ENCODE peak calls at places on chromosome X, in five cellular contexts. One of them, this sample, is unnamed.

GRCh38 chrX:19577181-19577810 is 62.0 kb upstream of the MAP3K15 start:
- DNase-seq in heart left ventricle: no peak
- DNase-seq in vagina: no peak
- DNase-seq in ovary: no peak
- DNase-seq in K562: no peak
- DNase-seq in this sample: no peak

GRCh38 chrX:153573999-153574398 is 24.9 kb downstream of the CCNQ start:
- DNase-seq in heart left ventricle: no peak
- DNase-seq in vagina: no peak
- DNase-seq in ovary: no peak
- DNase-seq in K562: peak
- DNase-seq in this sample: peak

GRCh38 chrX:10496345-10496965 is 123.9 kb downstream of the MID1 start:
- DNase-seq in heart left ventricle: no peak
- DNase-seq in vagina: no peak
- DNase-seq in ovary: no peak
- DNase-seq in K562: no peak
- DNase-seq in this sample: no peak

GRCh38 chrX:39140581-39140980 is 339.3 kb downstream of the MID1IP1 start:
- DNase-seq in heart left ventricle: no peak
- DNase-seq in vagina: peak
- DNase-seq in ovary: no peak
- DNase-seq in K562: no peak
- DNase-seq in this sample: no peak

GRCh38 chrX:9339603-9340569 is 125.0 kb upstream of the TBL1X start:
- DNase-seq in heart left ventricle: peak
- DNase-seq in vagina: no peak
- DNase-seq in ovary: peak
- DNase-seq in K562: no peak
- DNase-seq in this sample: no peak

GRCh38 chrX:123217077-123217476 is 33.0 kb downstream of the GRIA3 start:
- DNase-seq in heart left ventricle: peak
- DNase-seq in vagina: peak
- DNase-seq in ovary: peak
- DNase-seq in K562: peak
- DNase-seq in this sample: no peak

GRCh38 chrX:70424801-70425200 is 1.7 kb downstream of the GDPD2 start:
- DNase-seq in heart left ventricle: no peak
- DNase-seq in vagina: no peak
- DNase-seq in ovary: no peak
- DNase-seq in K562: no peak
- DNase-seq in this sample: no peak

GRCh38 chrX:7996414-7996813 is 69.2 kb upstream of the PNPLA4 start:
- DNase-seq in heart left ventricle: no peak
- DNase-seq in vagina: no peak
- DNase-seq in ovary: no peak
- DNase-seq in K562: peak
- DNase-seq in this sample: no peak

GRCh38 chrX:110851780-110852179 is 56.2 kb upstream of the CHRDL1 start:
- DNase-seq in heart left ventricle: no peak
- DNase-seq in vagina: no peak
- DNase-seq in ovary: no peak
- DNase-seq in K562: no peak
- DNase-seq in this sample: no peak

GRCh38 chrX:47501226-47502071 is 18.4 kb upstream of the ZNF41 start:
- DNase-seq in heart left ventricle: no peak
- DNase-seq in vagina: peak
- DNase-seq in ovary: no peak
- DNase-seq in K562: no peak
- DNase-seq in this sample: no peak

DNA sequence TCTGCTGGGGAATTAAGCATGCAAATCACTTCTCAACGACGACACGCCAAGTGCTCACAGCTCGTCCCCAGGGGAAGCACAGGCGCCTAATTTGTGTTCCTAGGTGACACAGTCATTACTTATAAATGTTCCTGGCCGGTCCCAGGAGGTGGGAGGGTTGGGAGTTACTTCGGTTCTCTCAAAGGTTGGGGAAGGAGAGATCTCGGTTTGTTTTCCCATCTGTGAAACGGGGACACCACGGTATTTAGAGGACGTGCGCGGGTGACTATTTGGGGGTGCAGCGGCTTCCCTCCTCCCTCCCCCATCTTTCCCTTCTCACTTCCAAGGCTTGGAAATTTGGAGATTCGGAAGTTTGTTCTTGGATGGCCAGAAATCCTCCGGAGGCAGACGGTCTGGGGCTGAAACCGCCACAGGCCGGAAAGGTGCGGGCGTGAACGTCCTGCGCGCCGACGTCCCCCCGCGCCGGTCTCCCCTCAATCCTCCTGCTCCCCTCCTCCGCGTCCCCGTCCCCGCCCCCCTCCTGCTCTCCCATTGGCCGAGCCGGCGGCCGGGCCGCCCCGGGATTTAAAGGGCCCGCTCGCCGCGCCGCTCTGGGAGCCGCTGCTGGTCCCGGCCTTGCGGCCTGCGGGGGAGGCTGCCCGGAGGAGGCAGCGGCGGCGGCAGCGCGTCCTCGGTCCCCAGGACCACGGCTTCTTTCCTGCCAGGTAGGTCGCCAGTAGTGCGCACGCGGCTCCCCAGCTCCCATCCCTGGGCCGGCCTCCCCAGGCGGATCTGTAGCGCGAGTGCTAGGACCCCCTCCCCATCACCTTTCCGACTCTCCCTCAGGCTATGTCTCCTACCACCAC is at the start of gene PORCN:
- DNase-seq in heart left ventricle: peak
- DNase-seq in vagina: no peak
- DNase-seq in ovary: peak
- DNase-seq in K562: peak
- DNase-seq in this sample: peak
- TF ChIP-seq POLR2A in heart left ventricle: no peak
- TF ChIP-seq POLR2A in vagina: peak
- TF ChIP-seq POLR2A in ovary: peak
- TF ChIP-seq POLR2A in K562: peak
- TF ChIP-seq POLR2A in this sample: peak

DNA sequence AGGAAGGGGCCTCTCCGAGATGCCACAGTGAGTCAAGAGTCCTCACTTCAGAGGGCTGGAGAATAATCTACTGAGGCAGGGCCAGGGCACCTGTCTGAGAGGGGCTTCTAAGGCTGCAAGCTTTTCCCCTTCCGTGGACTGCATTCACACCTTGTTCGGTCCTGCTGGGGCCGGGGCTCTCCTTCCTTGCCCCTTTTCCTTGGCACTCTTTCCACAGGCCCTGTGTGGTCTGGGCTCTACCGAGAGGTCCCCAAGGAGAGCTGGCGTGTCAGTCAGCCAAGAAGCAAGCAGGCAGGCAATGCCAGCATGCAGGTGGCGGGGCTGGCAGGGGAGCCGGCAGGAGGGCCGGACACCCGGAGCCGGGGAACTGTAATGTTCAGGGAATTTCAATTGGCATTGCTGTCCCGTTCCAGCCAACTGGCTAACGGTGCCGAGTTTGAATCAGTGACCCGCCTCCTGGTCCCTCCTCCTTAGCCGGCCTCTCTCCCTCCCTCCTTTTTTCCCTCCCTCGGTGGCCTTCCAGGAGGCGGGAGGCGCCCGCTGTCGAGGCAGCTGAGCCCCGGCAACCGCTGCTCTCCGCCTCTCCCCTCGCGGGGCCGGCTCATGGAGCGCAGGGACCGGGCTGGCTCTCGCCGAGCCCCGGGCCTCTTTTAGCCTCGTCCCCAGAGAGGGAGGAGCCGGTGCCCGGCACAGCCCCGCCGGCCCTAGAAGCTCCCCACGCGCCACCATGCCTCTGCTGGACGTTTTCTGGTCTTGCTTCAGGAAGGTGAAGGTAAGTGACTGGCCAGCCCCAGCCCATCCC is at the start of gene STARD8:
- DNase-seq in heart left ventricle: peak
- DNase-seq in vagina: peak
- DNase-seq in ovary: peak
- DNase-seq in K562: peak
- DNase-seq in this sample: no peak
- TF ChIP-seq POLR2A in heart left ventricle: no peak
- TF ChIP-seq POLR2A in vagina: no peak
- TF ChIP-seq POLR2A in ovary: no peak
- TF ChIP-seq POLR2A in K562: no peak
- TF ChIP-seq POLR2A in this sample: no peak

GRCh38 chrX:73943900-73944581 is 359.9 kb upstream of the ZCCHC13 start:
- DNase-seq in heart left ventricle: peak
- DNase-seq in vagina: peak
- DNase-seq in ovary: peak
- DNase-seq in K562: peak
- DNase-seq in this sample: peak
- TF ChIP-seq POLR2A in heart left ventricle: no peak
- TF ChIP-seq POLR2A in vagina: peak
- TF ChIP-seq POLR2A in ovary: peak
- TF ChIP-seq POLR2A in K562: peak
- TF ChIP-seq POLR2A in this sample: peak

GRCh38 chrX:49878834-49879655 is at the start of gene USP27X:
- DNase-seq in heart left ventricle: peak
- DNase-seq in vagina: no peak
- DNase-seq in ovary: peak
- DNase-seq in K562: peak
- DNase-seq in this sample: peak
- TF ChIP-seq POLR2A in heart left ventricle: no peak
- TF ChIP-seq POLR2A in vagina: peak
- TF ChIP-seq POLR2A in ovary: peak
- TF ChIP-seq POLR2A in K562: no peak
- TF ChIP-seq POLR2A in this sample: no peak

DNA sequence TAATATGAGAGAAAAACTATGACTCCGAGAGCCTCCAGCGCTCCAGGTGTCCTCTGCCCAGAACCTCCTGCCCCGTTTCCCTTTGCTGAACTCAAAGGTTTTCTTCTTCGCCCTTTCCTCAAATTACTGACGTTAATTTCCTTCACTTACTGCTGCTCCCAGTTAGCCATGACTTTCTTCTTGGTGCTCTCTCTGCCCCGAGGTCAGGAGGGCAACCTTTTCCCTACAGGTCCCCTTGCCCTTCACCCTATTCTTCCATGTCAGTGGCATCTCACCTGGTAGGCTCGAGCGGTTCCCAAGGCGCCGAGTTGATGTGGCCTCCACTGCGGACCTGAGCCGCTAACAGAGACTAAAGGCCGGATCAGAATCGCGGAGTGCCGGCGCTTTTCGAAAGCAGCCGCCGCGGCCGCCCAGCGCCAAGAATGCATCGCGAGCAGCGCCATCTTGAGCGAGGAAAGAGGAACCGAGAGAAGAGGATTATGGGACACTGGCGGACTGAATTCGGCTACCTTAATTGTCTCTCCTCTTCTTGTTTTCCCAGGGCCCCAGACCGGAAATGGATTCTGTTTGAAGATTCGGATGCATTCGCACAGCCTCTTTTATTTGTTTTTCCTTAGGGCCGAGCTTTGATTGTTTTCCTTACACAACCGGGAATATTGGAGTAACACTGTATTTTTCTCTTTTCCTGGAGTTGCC is at the start of gene ABCB7:
- DNase-seq in heart left ventricle: peak
- DNase-seq in vagina: no peak
- DNase-seq in ovary: peak
- DNase-seq in K562: peak
- DNase-seq in this sample: peak
- TF ChIP-seq POLR2A in heart left ventricle: no peak
- TF ChIP-seq POLR2A in vagina: no peak
- TF ChIP-seq POLR2A in ovary: no peak
- TF ChIP-seq POLR2A in K562: peak
- TF ChIP-seq POLR2A in this sample: peak

GRCh38 chrX:101931494-101932248 is at the start of gene ZMAT1:
- DNase-seq in heart left ventricle: peak
- DNase-seq in vagina: peak
- DNase-seq in ovary: peak
- DNase-seq in K562: peak
- DNase-seq in this sample: peak
- TF ChIP-seq POLR2A in heart left ventricle: no peak
- TF ChIP-seq POLR2A in vagina: peak
- TF ChIP-seq POLR2A in ovary: peak
- TF ChIP-seq POLR2A in K562: peak
- TF ChIP-seq POLR2A in this sample: no peak

GRCh38 chrX:120485562-120486520 is 16.7 kb upstream of the LAMP2 start:
- DNase-seq in heart left ventricle: peak
- DNase-seq in vagina: no peak
- DNase-seq in ovary: peak
- DNase-seq in K562: peak
- DNase-seq in this sample: peak
- TF ChIP-seq POLR2A in heart left ventricle: no peak
- TF ChIP-seq POLR2A in vagina: no peak
- TF ChIP-seq POLR2A in ovary: peak
- TF ChIP-seq POLR2A in K562: peak
- TF ChIP-seq POLR2A in this sample: no peak

GRCh38 chrX:150897371-150898319 is 823 bp downstream of the CD99L2 start:
- DNase-seq in heart left ventricle: no peak
- DNase-seq in vagina: no peak
- DNase-seq in ovary: no peak
- DNase-seq in K562: peak
- DNase-seq in this sample: no peak

GRCh38 chrX:150899191-150899757 is 806 bp upstream of the CD99L2 start:
- DNase-seq in heart left ventricle: peak
- DNase-seq in vagina: no peak
- DNase-seq in ovary: peak
- DNase-seq in K562: peak
- DNase-seq in this sample: no peak

GRCh38 chrX:150902434-150903109 is 4.1 kb upstream of the CD99L2 start:
- DNase-seq in heart left ventricle: no peak
- DNase-seq in vagina: no peak
- DNase-seq in ovary: no peak
- DNase-seq in K562: no peak
- DNase-seq in this sample: no peak

GRCh38 chrX:150896632-150897031 is 1.8 kb downstream of the CD99L2 start:
- DNase-seq in heart left ventricle: no peak
- DNase-seq in vagina: no peak
- DNase-seq in ovary: no peak
- DNase-seq in K562: no peak
- DNase-seq in this sample: no peak

DNA sequence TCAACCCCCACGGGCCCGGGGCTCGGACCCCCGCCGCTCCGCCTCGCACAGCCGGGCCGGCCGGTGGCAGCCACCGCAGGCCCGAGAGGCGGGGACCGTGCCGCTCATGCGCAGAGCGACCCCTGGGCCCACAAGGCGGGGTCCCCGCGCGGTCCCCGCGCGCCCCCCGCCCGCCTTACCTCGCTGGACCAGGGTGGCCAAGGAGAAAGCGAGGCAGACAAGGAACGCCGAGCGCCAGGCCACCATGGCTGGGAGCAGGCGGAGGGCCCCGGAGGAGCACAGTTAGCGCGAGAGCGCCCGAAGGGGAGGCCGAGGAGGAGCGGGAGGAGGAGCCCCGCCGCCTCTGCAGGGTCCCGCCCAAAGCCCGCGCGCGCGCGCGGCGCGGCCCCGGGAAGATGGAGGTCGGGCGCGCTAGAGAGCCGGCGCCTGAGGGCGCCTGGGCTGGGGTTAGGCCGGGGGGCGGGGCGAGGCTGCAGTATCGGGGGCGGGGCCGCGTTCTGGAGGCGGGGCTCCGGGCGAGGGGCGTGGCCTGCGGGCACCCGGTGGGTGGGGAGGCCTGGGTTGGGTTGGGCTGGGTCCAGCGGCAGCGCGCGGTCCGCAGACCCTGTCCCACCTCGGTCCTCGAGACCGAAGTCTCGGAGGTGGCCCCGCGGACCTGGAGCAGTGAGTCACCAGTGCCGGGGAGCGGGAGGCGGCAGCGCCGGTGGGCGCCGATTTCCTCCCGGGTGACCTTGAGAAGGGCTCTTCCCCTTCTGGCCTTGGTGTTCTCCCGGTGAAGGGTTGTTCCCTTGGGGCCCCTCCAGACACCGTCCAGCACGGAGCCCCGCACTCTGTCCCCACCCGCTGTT is at the start of gene CD99L2:
- DNase-seq in heart left ventricle: peak
- DNase-seq in vagina: no peak
- DNase-seq in ovary: peak
- DNase-seq in K562: peak
- DNase-seq in this sample: peak
- TF ChIP-seq POLR2A in heart left ventricle: no peak
- TF ChIP-seq POLR2A in vagina: no peak
- TF ChIP-seq POLR2A in ovary: no peak
- TF ChIP-seq POLR2A in K562: peak
- TF ChIP-seq POLR2A in this sample: peak

This sample was measured in GM12891.